ENCODE peak calls at places on chromosomes 2 and 18, in eight cellular contexts. J, T, Z, A, R, D, W and L are unnamed samples.

GRCh38 chr2:205187731-205188130 is 494.6 kb upstream of the NRP2 start:
- DNase-seq in J (no peak), Z (no peak), D (no peak), W (no peak), T (peak), A (no peak), R (no peak), L (no peak)

GRCh38 chr18:10170375-10170774 is 256.6 kb downstream of the VAPA start:
- DNase-seq in W (no peak), J (no peak), D (no peak), A (no peak), R (no peak), Z (no peak), T (no peak), L (no peak)

GRCh38 chr2:213086566-213086965 is 64.8 kb downstream of the IKZF2 start:
- DNase-seq in R (peak), A (no peak), T (peak), J (no peak), W (no peak), Z (no peak), D (no peak), L (no peak)

GRCh38 chr2:233453916-233454315 is 99.6 kb downstream of the DGKD start:
- DNase-seq in D (no peak), W (no peak), A (no peak), T (no peak), J (no peak), Z (no peak), R (no peak), L (no peak)

GRCh38 chr2:42567806-42568429 is 514 bp upstream of the MTA3 start:
- DNase-seq in J (peak), Z (no peak), T (peak), R (no peak), D (peak), W (peak), A (peak), L (no peak)

GRCh38 chr2:132609101-132609890 is 60.7 kb downstream of the LYPD1 start:
- DNase-seq in J (no peak), A (no peak), D (no peak), W (no peak), Z (no peak), T (no peak), R (no peak), L (no peak)

GRCh38 chr2:108988796-108989713 is at the start of gene EDAR:
- DNase-seq in D (peak), R (peak), T (peak), W (peak), A (peak), J (peak), Z (no peak), L (no peak)

GRCh38 chr2:42819160-42819559 is 26.8 kb upstream of the HAAO start:
- DNase-seq in W (no peak), R (no peak), A (no peak), T (no peak), Z (no peak), D (no peak), J (no peak), L (no peak)

GRCh38 chr18:9971313-9971920 is 57.6 kb downstream of the VAPA start:
- DNase-seq in A (peak), T (peak), D (peak), J (peak), W (peak), R (peak), Z (peak), L (peak)

GRCh38 chr2:160293401-160293911 is 93.4 kb upstream of the ITGB6 start:
- DNase-seq in J (no peak), W (no peak), R (no peak), T (peak), A (no peak), Z (peak), D (no peak), L (peak)

GRCh38 chr2:191184457-191184856 is 33.7 kb upstream of the STAT4 start:
- DNase-seq in R (no peak), A (no peak), Z (no peak), T (no peak), W (no peak), J (peak), D (no peak), L (no peak)

GRCh38 chr2:176583530-176584101 is 314.4 kb downstream of the MTX2 start:
- DNase-seq in Z (peak), D (no peak), A (no peak), R (peak), J (no peak), W (no peak), T (peak), L (no peak)

GRCh38 chr2:33256162-33256755 is 220.2 kb upstream of the RASGRP3 start:
- DNase-seq in D (no peak), W (no peak), J (no peak), Z (no peak), R (no peak), A (no peak), T (no peak), L (no peak)

GRCh38 chr2:141058552-141058951 is 1072.3 kb downstream of the LRP1B start:
- DNase-seq in R (no peak), J (no peak), W (no peak), D (no peak), Z (no peak), T (no peak), A (no peak), L (no peak)

GRCh38 chr2:68169308-68169707 is 11.6 kb downstream of the PNO1 start:
- DNase-seq in T (no peak), D (no peak), W (no peak), Z (no peak), A (no peak), J (no peak), R (no peak), L (no peak)

GRCh38 chr18:43533371-43533770 is 256.1 kb upstream of the SYT4 start:
- DNase-seq in A (no peak), Z (no peak), R (no peak), J (no peak), D (no peak), T (no peak), W (no peak), L (no peak)

GRCh38 chr2:11371099-11371937 is 26.9 kb upstream of the ROCK2 start:
- DNase-seq in R (no peak), T (no peak), J (peak), Z (no peak), W (no peak), A (no peak), D (no peak), L (no peak)

GRCh38 chr2:65300134-65300771 is 72.6 kb downstream of the ACTR2 start:
- DNase-seq in D (peak), J (no peak), R (no peak), T (peak), Z (no peak), A (no peak), W (no peak), L (peak)

GRCh38 chr2:217705461-217705860 is 297.3 kb downstream of the TNS1 start:
- DNase-seq in J (no peak), R (no peak), Z (no peak), A (no peak), T (no peak), D (no peak), W (no peak), L (no peak)

GRCh38 chr2:86035883-86036789 is 69.5 kb downstream of the POLR1A start:
- DNase-seq in R (peak), J (peak), T (peak), D (peak), Z (peak), W (peak), A (peak), L (peak)

GRCh38 chr2:44205169-44205568 is 36.5 kb downstream of the PPM1B start:
- DNase-seq in Z (no peak), W (no peak), T (no peak), D (no peak), A (no peak), J (no peak), R (no peak), L (no peak)

GRCh38 chr18:40489301-40489700 is 1465.7 kb upstream of the PIK3C3 start:
- DNase-seq in A (no peak), T (no peak), J (no peak), R (no peak), W (no peak), Z (no peak), D (no peak), L (no peak)

GRCh38 chr2:54528311-54528945 is 72.3 kb downstream of the SPTBN1 start:
- DNase-seq in A (no peak), R (peak), W (no peak), T (peak), Z (no peak), D (no peak), J (no peak), L (no peak)

GRCh38 chr2:234378440-234378839 is 118.4 kb downstream of the ARL4C start:
- DNase-seq in J (no peak), Z (no peak), A (no peak), D (no peak), T (no peak), R (no peak), W (no peak), L (no peak)

GRCh38 chr18:48310999-48311398 is 98.2 kb downstream of the ZBTB7C start:
- DNase-seq in A (no peak), W (no peak), R (no peak), T (no peak), J (no peak), D (no peak), Z (no peak), L (no peak)

GRCh38 chr2:75497256-75497655 is 63.5 kb downstream of the EVA1A start:
- DNase-seq in R (no peak), W (no peak), T (no peak), Z (no peak), J (no peak), A (no peak), D (no peak), L (no peak)

GRCh38 chr2:191303349-191304005 is 58.3 kb downstream of the MYO1B start:
- DNase-seq in R (no peak), T (peak), D (no peak), W (no peak), Z (no peak), A (no peak), J (no peak), L (no peak)